ENCODE peak calls at places on chromosomes 13 and 19, in ten cellular contexts. H, K, Y, D, C, B, S, Q, A and F are unnamed samples.

GRCh38 chr19:50362656-50363424 is 2.6 kb downstream of the NAPSA start:
- DNase-seq in H (no peak), K (no peak), Y (no peak), D (no peak), C (no peak), B (no peak), S (no peak), Q (peak), A (no peak), F (no peak)

GRCh38 chr19:41746593-41747227 is 8.6 kb upstream of the CEACAM6 start:
- DNase-seq in H (no peak), K (peak), Y (peak), D (peak), C (no peak), B (peak), S (no peak), Q (peak), A (no peak), F (no peak)

GRCh38 chr13:79663420-79663819 is 182.5 kb downstream of the NDFIP2 start:
- DNase-seq in H (no peak), K (no peak), Y (no peak), D (no peak), C (no peak), B (no peak), S (no peak), Q (no peak), A (no peak), F (no peak)

GRCh38 chr13:30308548-30308947 is 1.2 kb upstream of the KATNAL1 start:
- DNase-seq in H (no peak), K (no peak), Y (no peak), D (no peak), C (no peak), B (peak), S (no peak), Q (peak), A (no peak), F (no peak)

GRCh38 chr13:91520952-91521351 is 122.5 kb downstream of the GPC5 start:
- DNase-seq in H (no peak), K (no peak), Y (no peak), D (no peak), C (no peak), B (peak), S (no peak), Q (no peak), A (no peak), F (no peak)

GRCh38 chr19:51493776-51494175 is 7.8 kb downstream of the SIGLEC12 start:
- DNase-seq in H (no peak), K (no peak), Y (no peak), D (no peak), C (no peak), B (no peak), S (no peak), Q (peak), A (peak), F (no peak)

GRCh38 chr19:40006273-40006691 is 9.4 kb downstream of the ZNF546 start:
- DNase-seq in H (no peak), K (no peak), Y (no peak), D (no peak), C (no peak), B (peak), S (no peak), Q (no peak), A (no peak), F (no peak)

GRCh38 chr13:52033039-52033438 is 8.5 kb downstream of the UTP14C start:
- DNase-seq in H (no peak), K (no peak), Y (no peak), D (no peak), C (no peak), B (no peak), S (no peak), Q (no peak), A (no peak), F (no peak)

GRCh38 chr13:66534561-66534960 is 695.6 kb downstream of the PCDH9 start:
- DNase-seq in H (no peak), K (no peak), Y (no peak), D (no peak), C (no peak), B (peak), S (no peak), Q (no peak), A (no peak), F (no peak)

GRCh38 chr13:97043302-97043701 is 49.0 kb upstream of the OXGR1 start:
- DNase-seq in H (no peak), K (no peak), Y (no peak), D (no peak), C (no peak), B (peak), S (no peak), Q (no peak), A (no peak), F (no peak)

GRCh38 chr13:112255550-112256120 is 120.5 kb upstream of the SPACA7 start:
- DNase-seq in H (no peak), K (no peak), Y (no peak), D (no peak), C (no peak), B (no peak), S (no peak), Q (no peak), A (no peak), F (no peak)

GRCh38 chr19:47608074-47608907 is 643 bp upstream of the BICRA start:
- DNase-seq in H (peak), K (peak), Y (peak), D (peak), C (peak), B (peak), S (peak), Q (peak), A (peak), F (peak)

GRCh38 chr19:34475026-34475974 is 6.3 kb upstream of the WTIP start:
- DNase-seq in H (peak), K (no peak), Y (no peak), D (no peak), C (no peak), B (peak), S (no peak), Q (no peak), A (no peak), F (no peak)

GRCh38 chr13:34419025-34419424 is 523.0 kb upstream of the NBEA start:
- DNase-seq in H (no peak), K (no peak), Y (no peak), D (no peak), C (no peak), B (peak), S (no peak), Q (no peak), A (no peak), F (no peak)

GRCh38 chr13:36130542-36131214 is 504 bp downstream of the DCLK1 start:
- DNase-seq in H (peak), K (no peak), Y (peak), D (no peak), C (peak), B (no peak), S (no peak), Q (peak), A (no peak), F (no peak)

GRCh38 chr13:20415694-20416107 is 110.0 kb downstream of the CRYL1 start:
- DNase-seq in H (peak), K (no peak), Y (no peak), D (no peak), C (no peak), B (no peak), S (no peak), Q (peak), A (no peak), F (no peak)

GRCh38 chr13:105177265-105177900 is 1358.1 kb downstream of the EFNB2 start:
- DNase-seq in H (no peak), K (no peak), Y (no peak), D (no peak), C (no peak), B (no peak), S (no peak), Q (no peak), A (no peak), F (no peak)

GRCh38 chr19:52188822-52189744 is 769 bp upstream of the PPP2R1A start:
- DNase-seq in H (no peak), K (no peak), Y (no peak), D (no peak), C (no peak), B (no peak), S (peak), Q (no peak), A (no peak), F (peak)

GRCh38 chr13:23842406-23842805 is 46.8 kb downstream of the MIPEP start:
- DNase-seq in H (no peak), K (no peak), Y (no peak), D (no peak), C (no peak), B (no peak), S (no peak), Q (no peak), A (no peak), F (no peak)

GRCh38 chr13:98199480-98199879 is 22.4 kb upstream of the RNF113B start:
- DNase-seq in H (no peak), K (no peak), Y (no peak), D (no peak), C (no peak), B (no peak), S (no peak), Q (no peak), A (no peak), F (no peak)

GRCh38 chr19:5293607-5294089 is 47.0 kb downstream of the PTPRS start:
- DNase-seq in H (no peak), K (no peak), Y (peak), D (no peak), C (peak), B (no peak), S (no peak), Q (peak), A (no peak), F (no peak)

DNA sequence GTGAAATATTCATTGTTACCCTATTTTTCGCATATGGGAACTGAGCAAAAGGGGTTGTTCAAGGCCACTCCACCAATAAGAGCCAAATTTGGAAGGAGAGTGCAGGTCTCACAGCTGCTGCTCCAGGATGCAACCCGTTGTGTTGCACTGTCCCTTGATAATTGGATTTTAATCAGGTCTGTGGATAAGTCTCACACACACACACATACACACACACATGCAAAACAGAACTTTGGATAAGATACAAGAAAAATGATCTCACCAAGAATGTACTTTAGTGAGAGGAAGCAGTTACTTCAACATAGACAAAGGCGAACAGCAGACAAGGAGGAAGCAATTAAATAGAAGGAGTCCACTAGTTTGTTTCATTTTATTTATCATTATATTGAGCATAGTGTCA is 127.3 kb upstream of the EDNRB start:
- DNase-seq in H (no peak), K (no peak), Y (no peak), D (no peak), C (no peak), B (no peak), S (no peak), Q (no peak), A (no peak), F (no peak)
- H3K4me3 ChIP-seq in H (no peak), K (no peak), Y (no peak), D (no peak), C (no peak), B (no peak), S (no peak), Q (no peak), A (no peak), F (no peak)

GRCh38 chr19:38538793-38539528 is 78.8 kb downstream of the MAP4K1 start:
- DNase-seq in H (no peak), K (peak), Y (no peak), D (no peak), C (no peak), B (no peak), S (no peak), Q (no peak), A (no peak), F (no peak)
- H3K27ac ChIP-seq in H (peak), K (peak), Y (no peak), D (no peak), C (peak), B (no peak), S (no peak), Q (no peak), A (no peak), F (no peak)

GRCh38 chr19:55082023-55082851 is 6.6 kb downstream of the EPS8L1 start:
- DNase-seq in H (no peak), K (peak), Y (peak), D (peak), C (no peak), B (peak), S (no peak), Q (no peak), A (no peak), F (no peak)
- H3K4me3 ChIP-seq in H (peak), K (peak), Y (no peak), D (peak), C (no peak), B (no peak), S (no peak), Q (peak), A (peak), F (peak)

GRCh38 chr19:29835447-29835846 is 23.7 kb downstream of the CCNE1 start:
- DNase-seq in H (no peak), K (no peak), Y (no peak), D (no peak), C (no peak), B (no peak), S (no peak), Q (no peak), A (no peak), F (no peak)
- H3K27ac ChIP-seq in H (no peak), K (no peak), Y (no peak), D (no peak), C (no peak), B (no peak), S (no peak), Q (no peak), A (no peak), F (no peak)

GRCh38 chr19:57321746-57322145 is 1.5 kb downstream of the ZNF543 start:
- DNase-seq in H (no peak), K (no peak), Y (no peak), D (no peak), C (no peak), B (no peak), S (no peak), Q (no peak), A (no peak), F (no peak)
- H3K4me3 ChIP-seq in H (peak), K (peak), Y (peak), D (peak), C (peak), B (peak), S (no peak), Q (peak), A (peak), F (peak)

GRCh38 chr13:99983401-99984133 is 2.0 kb downstream of the ZIC2 start:
- DNase-seq in H (no peak), K (no peak), Y (peak), D (no peak), C (no peak), B (no peak), S (no peak), Q (no peak), A (no peak), F (no peak)

GRCh38 chr13:99984134-99984462 is 2.5 kb downstream of the ZIC2 start:
- DNase-seq in H (no peak), K (no peak), Y (no peak), D (no peak), C (no peak), B (no peak), S (no peak), Q (no peak), A (no peak), F (no peak)

GRCh38 chr13:99985243-99985874 is 3.8 kb downstream of the ZIC2 start:
- DNase-seq in H (no peak), K (no peak), Y (peak), D (no peak), C (no peak), B (no peak), S (no peak), Q (no peak), A (no peak), F (no peak)

GRCh38 chr13:99985886-99986527 is 4.4 kb downstream of the ZIC2 start:
- DNase-seq in H (no peak), K (no peak), Y (peak), D (no peak), C (no peak), B (no peak), S (no peak), Q (no peak), A (no peak), F (no peak)

DNA sequence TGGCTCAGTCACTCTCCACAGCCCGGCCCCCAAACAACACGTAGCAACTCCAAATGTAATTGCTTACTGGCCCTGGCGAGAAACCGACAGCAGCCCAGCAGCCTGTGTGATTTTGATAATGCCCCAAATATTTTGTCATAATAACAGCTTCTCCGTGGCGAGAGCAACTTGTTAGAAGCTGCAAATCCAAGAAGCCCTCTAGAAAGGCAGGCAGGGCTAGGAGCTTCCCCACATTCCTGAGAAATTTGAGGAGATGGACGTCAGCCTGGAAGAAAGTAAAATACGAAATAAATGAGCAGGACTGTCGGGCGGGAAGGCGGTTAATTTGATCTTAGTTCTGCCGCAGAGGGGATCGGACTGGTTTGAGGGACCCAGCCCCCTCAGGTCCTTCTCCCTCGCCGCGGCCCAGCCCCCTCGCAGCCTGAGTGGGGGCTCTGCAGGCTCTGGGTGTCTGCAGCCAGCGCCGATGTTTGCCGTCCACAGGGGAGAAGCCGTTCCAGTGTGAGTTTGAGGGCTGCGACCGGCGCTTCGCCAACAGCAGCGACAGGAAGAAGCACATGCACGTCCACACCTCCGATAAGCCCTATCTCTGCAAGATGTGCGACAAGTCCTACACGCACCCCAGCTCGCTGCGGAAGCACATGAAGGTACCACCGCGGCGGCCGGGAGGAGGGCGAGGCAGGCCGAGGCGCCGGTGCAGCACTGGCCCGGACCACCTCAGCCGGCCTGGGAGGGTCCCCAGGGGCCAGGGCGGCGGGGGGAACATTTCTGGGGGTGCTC is 3.1 kb downstream of the ZIC2 start:
- DNase-seq in H (no peak), K (no peak), Y (peak), D (no peak), C (no peak), B (no peak), S (no peak), Q (no peak), A (no peak), F (no peak)
- H3K27ac ChIP-seq in H (no peak), K (no peak), Y (peak), D (no peak), C (peak), B (no peak), S (no peak), Q (no peak), A (no peak), F (no peak)